ENCODE peak calls at places on chromosomes 5 and 9, in ten cellular contexts. Q, K, W, N, H, O, D, T, E and R are unnamed samples.

GRCh38 chr5:66669086-66669861 is 73.1 kb downstream of the MAST4 start:
- DNase-seq in E (no peak), O (no peak), N (no peak), D (no peak), T (no peak), Q (no peak), K (no peak), H (no peak), W (no peak), R (no peak)

GRCh38 chr5:179289756-179290385 is 55.4 kb downstream of the ADAMTS2 start:
- DNase-seq in Q (no peak), E (no peak), K (no peak), N (no peak), D (no peak), H (no peak), W (no peak), T (no peak), O (no peak), R (peak; percentile 77)

GRCh38 chr5:139733698-139734491 is 61.7 kb upstream of the PSD2 start:
- DNase-seq in D (no peak), T (peak; percentile 70), K (no peak), H (no peak), W (peak; percentile 50), O (no peak), E (peak; percentile 48), Q (no peak), N (no peak), R (peak; percentile 68)

GRCh38 chr9:88738708-88739107 is 203.7 kb downstream of the NXNL2 start:
- DNase-seq in T (no peak), Q (no peak), H (no peak), E (no peak), O (peak; percentile 87), W (no peak), N (no peak), K (no peak), D (peak; percentile 34), R (peak; percentile 37)

GRCh38 chr5:34716986-34717385 is 60.9 kb downstream of the RAI14 start:
- DNase-seq in K (no peak), W (no peak), T (no peak), E (no peak), O (peak; percentile 56), N (no peak), D (peak; percentile 77), H (no peak), Q (no peak), R (no peak)

GRCh38 chr5:55303238-55303690 is 4.2 kb downstream of the DHX29 start:
- DNase-seq in E (no peak), W (no peak), D (peak; percentile 97), O (peak; percentile 95), N (peak; percentile 5), Q (no peak), T (peak; percentile 82), K (no peak), H (no peak), R (peak; percentile 81)

GRCh38 chr9:35051069-35051967 is 21.1 kb downstream of the VCP start:
- DNase-seq in W (peak; percentile 60), Q (peak; percentile 41), O (peak; percentile 69), T (peak; percentile 27), K (peak; percentile 52), E (peak; percentile 53), H (peak; percentile 41), D (peak; percentile 32), N (peak; percentile 25), R (no peak)

GRCh38 chr5:66285343-66285942 is 141.3 kb downstream of the SREK1 start:
- DNase-seq in H (no peak), N (no peak), O (no peak), E (no peak), W (no peak), T (no peak), Q (no peak), K (no peak), D (no peak), R (no peak)

GRCh38 chr5:172455511-172456061 is 1.3 kb upstream of the SH3PXD2B start:
- DNase-seq in T (no peak), D (peak; percentile 78), O (peak; percentile 90), E (peak; percentile 47), H (no peak), Q (no peak), N (no peak), W (peak; percentile 27), K (no peak), R (peak; percentile 95)

GRCh38 chr5:158770506-158770905 is 329.2 kb downstream of the EBF1 start:
- DNase-seq in W (peak; percentile 51), K (peak; percentile 26), O (peak; percentile 62), Q (no peak), T (peak; percentile 2), E (peak; percentile 22), D (no peak), H (no peak), N (no peak), R (peak; percentile 72)

GRCh38 chr9:22211588-22212360 is 202.7 kb upstream of the CDKN2B start:
- DNase-seq in T (peak; percentile 91), E (peak; percentile 46), N (peak; percentile 33), K (peak; percentile 80), Q (no peak), D (peak; percentile 97), H (no peak), W (no peak), O (peak; percentile 95), R (peak; percentile 81)

GRCh38 chr5:103037673-103038455 is 82.1 kb downstream of the GIN1 start:
- DNase-seq in D (no peak), E (no peak), O (no peak), K (no peak), T (no peak), W (no peak), N (no peak), Q (no peak), H (no peak), R (peak; percentile 73)

GRCh38 chr5:38403407-38403806 is 145.0 kb downstream of the EGFLAM start:
- DNase-seq in T (peak; percentile 3), W (no peak), E (no peak), N (no peak), Q (no peak), H (no peak), K (no peak), D (peak; percentile 37), O (no peak), R (no peak)

GRCh38 chr9:121288557-121288873 is 20.6 kb downstream of the GSN start:
- DNase-seq in N (no peak), T (no peak), D (no peak), O (no peak), Q (no peak), K (no peak), H (no peak), E (peak; percentile 62), W (no peak), R (no peak)

GRCh38 chr5:109580225-109580624 is 109.5 kb upstream of the MAN2A1 start:
- DNase-seq in Q (no peak), T (no peak), K (no peak), O (no peak), D (no peak), E (no peak), N (no peak), H (no peak), W (no peak), R (no peak)

GRCh38 chr9:21030389-21031035 is 928 bp downstream of the HACD4 start:
- DNase-seq in D (peak; percentile 39), O (peak; percentile 72), E (peak; percentile 10), K (peak; percentile 12), T (no peak), W (no peak), Q (no peak), H (no peak), N (peak; percentile 29), R (peak; percentile 93)
- H3K4me2 ChIP-seq in D (peak overlapping the region; percentile 67), O (peak overlapping the region; percentile 66), E (peak overlapping the region; percentile 86), K (peak overlapping the region; percentile 82), T (no peak overlapping the region), W (peak overlapping the region; percentile 81), Q (peak overlapping the region; percentile 61), H (no peak overlapping the region), N (peak overlapping the region; percentile 72), R (peak overlapping the region; percentile 92)

GRCh38 chr9:135847833-135848232 is 59.5 kb downstream of the CAMSAP1 start:
- DNase-seq in D (no peak), W (no peak), T (no peak), K (no peak), E (no peak), N (no peak), H (peak; percentile 24), O (no peak), Q (no peak), R (peak; percentile 68)
- H3K4me2 ChIP-seq in D (no peak overlapping the region), W (no peak overlapping the region), T (no peak overlapping the region), K (no peak overlapping the region), E (no peak overlapping the region), N (no peak overlapping the region), H (no peak overlapping the region), O (no peak overlapping the region), Q (no peak overlapping the region), R (no peak overlapping the region)

DNA sequence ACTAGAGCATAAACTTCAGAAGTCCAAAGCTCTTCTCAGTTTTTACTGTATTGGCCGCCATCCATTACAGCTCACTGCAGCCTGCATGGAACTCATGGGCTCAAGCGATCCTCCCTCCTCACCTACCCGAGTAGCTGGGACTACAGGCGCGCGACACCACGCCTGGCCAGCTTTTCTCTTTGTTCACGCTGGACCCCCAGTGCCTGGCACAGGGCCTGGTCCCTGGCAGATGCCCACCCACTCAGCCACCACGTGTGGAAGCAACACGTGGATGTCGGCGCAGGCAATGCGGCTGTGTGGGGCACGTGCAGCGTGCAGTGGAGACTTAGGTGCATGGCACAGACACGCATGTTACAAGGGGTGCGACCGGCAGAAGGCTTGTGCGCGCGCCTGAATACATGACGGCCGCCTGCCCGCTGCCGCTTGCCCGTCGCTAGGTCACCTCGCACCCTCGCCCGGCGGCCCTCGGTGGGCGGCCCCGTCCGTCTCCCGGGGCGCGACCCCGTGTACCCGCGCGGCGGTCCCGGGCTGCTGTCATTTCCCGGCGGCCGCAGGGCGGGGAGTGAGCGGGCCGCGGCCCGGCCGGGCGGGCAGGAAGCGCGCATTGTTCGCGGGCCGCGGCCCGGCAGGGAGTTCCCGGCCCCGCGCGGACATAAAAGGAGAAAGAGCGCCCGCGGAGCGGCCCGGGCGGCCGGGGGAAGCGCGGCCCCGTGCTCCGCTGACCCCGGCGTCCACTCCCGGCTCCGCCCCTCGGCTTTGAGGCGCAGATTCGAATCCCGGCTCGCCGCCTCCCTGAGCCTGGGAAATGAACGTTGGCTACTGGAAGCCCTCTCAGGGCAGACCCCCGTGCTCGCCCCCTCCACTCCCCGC is 24.1 kb upstream of the PTGS1 start:
- DNase-seq in O (peak; percentile 67), N (peak; percentile 20), Q (no peak), T (no peak), E (peak; percentile 55), D (peak; percentile 26), W (peak; percentile 77), K (no peak), H (no peak), R (peak; percentile 91)
- H3K4me2 ChIP-seq in O (peak overlapping the region; percentile 85), N (peak overlapping the region; percentile 61), Q (peak overlapping the region; percentile 81), T (peak overlapping the region; percentile 87), E (peak overlapping the region; percentile 98), D (peak overlapping the region; percentile 85), W (peak overlapping the region; percentile 88), K (peak overlapping the region; percentile 87), H (peak overlapping the region; percentile 85), R (peak overlapping the region; percentile 89)

DNA sequence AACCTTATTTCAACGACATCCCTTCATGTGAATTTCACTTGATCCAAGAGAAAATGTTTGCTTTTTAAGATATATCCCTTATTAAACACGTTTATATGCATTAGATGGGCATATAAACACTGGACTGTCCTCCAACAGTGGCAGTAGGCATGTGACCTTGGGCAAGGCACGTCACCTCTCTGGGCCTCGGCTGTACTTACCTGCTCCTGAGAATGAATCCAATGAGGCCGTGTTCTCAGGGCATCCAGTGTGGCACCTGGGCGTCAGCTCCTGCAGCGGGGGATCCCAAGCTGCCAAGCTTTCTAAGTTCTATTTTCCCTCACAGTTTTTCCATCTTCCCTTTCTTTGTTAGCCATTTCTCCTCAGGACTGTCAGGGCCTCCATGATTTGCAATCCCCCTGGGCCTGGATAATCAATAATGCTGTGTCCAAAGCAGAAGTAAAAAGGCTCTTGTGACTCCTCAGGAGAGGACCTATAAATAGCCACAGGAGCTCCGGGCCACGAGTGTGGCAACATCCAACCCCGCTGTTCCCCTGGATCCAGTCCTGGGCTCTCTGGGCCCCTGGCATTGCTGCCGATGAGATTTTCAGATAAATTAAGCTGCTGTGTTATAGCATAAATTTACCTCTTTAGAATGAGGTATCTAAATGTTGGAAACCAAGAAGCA is 76.9 kb downstream of the PTPN3 start:
- DNase-seq in Q (no peak), E (no peak), N (no peak), O (no peak), K (no peak), W (no peak), T (no peak), H (no peak), D (no peak), R (no peak)
- H3K4me2 ChIP-seq in Q (no peak overlapping the region), E (no peak overlapping the region), N (no peak overlapping the region), O (no peak overlapping the region), K (no peak overlapping the region), W (no peak overlapping the region), T (no peak overlapping the region), H (no peak overlapping the region), D (no peak overlapping the region), R (no peak overlapping the region)